ENCODE peak calls at places on chromosomes 5 and 9, in ten cellular contexts. M is lung, L is colonic mucosa, C is endodermal cell, Q is cardiac fibroblast, B is HCT116, F is A673, G is AG04449, O is brain microvascular endothelial cell, R is progenitor cell of endocrine pancreas. X is an unnamed sample.

GRCh38 chr9:115291841-115292240 is 173.9 kb upstream of the TNC start:
- DNase-seq in M (peak), L (peak), C (peak), Q (no peak), B (no peak), F (no peak), G (no peak), O (no peak), R (no peak), X (peak)

GRCh38 chr5:142626056-142626455 is 59.8 kb downstream of the FGF1 start:
- DNase-seq in M (no peak), L (no peak), C (no peak), Q (no peak), B (no peak), F (no peak), G (no peak), O (no peak), R (no peak), X (no peak)

GRCh38 chr9:98637381-98637780 is 71.4 kb downstream of the GABBR2 start:
- DNase-seq in M (no peak), L (no peak), C (no peak), Q (no peak), B (no peak), F (no peak), G (no peak), O (no peak), R (no peak), X (no peak)

GRCh38 chr5:124996764-124997077 is 250.3 kb upstream of the ZNF608 start:
- DNase-seq in M (no peak), L (no peak), C (no peak), Q (peak), B (no peak), F (peak), G (peak), O (peak), R (no peak), X (no peak)

GRCh38 chr5:130514984-130515690 is 610.9 kb downstream of the CHSY3 start:
- DNase-seq in M (no peak), L (no peak), C (no peak), Q (peak), B (peak), F (no peak), G (peak), O (no peak), R (no peak), X (no peak)

GRCh38 chr5:122192883-122193496 is 63.6 kb downstream of the ZNF474 start:
- DNase-seq in M (no peak), L (peak), C (peak), Q (peak), B (peak), F (peak), G (no peak), O (peak), R (peak), X (no peak)

GRCh38 chr9:133647765-133648469 is 11.8 kb downstream of the DBH start:
- DNase-seq in M (no peak), L (no peak), C (no peak), Q (no peak), B (no peak), F (no peak), G (no peak), O (no peak), R (no peak), X (no peak)

GRCh38 chr9:37471942-37472679 is 6.9 kb upstream of the ZBTB5 start:
- DNase-seq in M (no peak), L (peak), C (peak), Q (peak), B (peak), F (peak), G (peak), O (peak), R (no peak), X (no peak)

GRCh38 chr9:132154925-132155324 is 6.9 kb upstream of the NTNG2 start:
- DNase-seq in M (no peak), L (no peak), C (peak), Q (no peak), B (no peak), F (no peak), G (no peak), O (no peak), R (no peak), X (no peak)

DNA sequence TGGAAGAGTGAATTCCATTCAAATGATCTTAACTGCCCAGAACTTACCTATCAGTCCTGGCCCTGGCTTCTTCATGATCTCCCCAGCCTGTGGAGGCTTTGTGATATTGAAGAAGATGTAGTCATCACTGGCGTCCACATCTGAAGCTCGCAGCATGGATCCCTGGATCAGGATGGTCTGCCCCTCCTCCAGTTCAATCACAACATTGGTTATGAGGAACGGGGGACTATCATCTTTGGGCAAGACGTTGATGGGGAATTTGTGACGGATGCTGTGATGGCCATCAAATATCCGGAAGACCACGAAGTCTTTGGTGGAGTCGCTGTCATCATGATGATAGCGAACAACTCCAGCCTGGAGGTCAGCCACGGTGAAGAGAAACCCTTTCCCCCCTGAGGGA is 68.0 kb downstream of the FREM1 start:
- DNase-seq in M (no peak), L (no peak), C (no peak), Q (no peak), B (no peak), F (no peak), G (no peak), O (no peak), R (no peak), X (no peak)
- TF ChIP-seq CTCF in M (no peak), L (no peak), C (no peak), Q (no peak), B (no peak), F (no peak), G (no peak), O (no peak), R (no peak), X (no peak)

GRCh38 chr5:141351591-141351990 is 1.7 kb downstream of the PCDHGB1 start:
- DNase-seq in M (no peak), L (no peak), C (no peak), Q (no peak), B (no peak), F (no peak), G (no peak), O (no peak), R (no peak), X (no peak)

GRCh38 chr5:141355641-141356040 is 820 bp downstream of the PCDHGA4 start:
- DNase-seq in M (no peak), L (no peak), C (no peak), Q (no peak), B (no peak), F (no peak), G (no peak), O (no peak), R (no peak), X (no peak)

GRCh38 chr5:141356133-141356532 is 1.3 kb downstream of the PCDHGA4 start:
- DNase-seq in M (no peak), L (no peak), C (no peak), Q (no peak), B (no peak), F (no peak), G (no peak), O (no peak), R (no peak), X (no peak)

GRCh38 chr5:141356950-141357349 is 2.1 kb downstream of the PCDHGA4 start:
- DNase-seq in M (no peak), L (no peak), C (no peak), Q (no peak), B (no peak), F (no peak), G (no peak), O (no peak), R (no peak), X (no peak)

DNA sequence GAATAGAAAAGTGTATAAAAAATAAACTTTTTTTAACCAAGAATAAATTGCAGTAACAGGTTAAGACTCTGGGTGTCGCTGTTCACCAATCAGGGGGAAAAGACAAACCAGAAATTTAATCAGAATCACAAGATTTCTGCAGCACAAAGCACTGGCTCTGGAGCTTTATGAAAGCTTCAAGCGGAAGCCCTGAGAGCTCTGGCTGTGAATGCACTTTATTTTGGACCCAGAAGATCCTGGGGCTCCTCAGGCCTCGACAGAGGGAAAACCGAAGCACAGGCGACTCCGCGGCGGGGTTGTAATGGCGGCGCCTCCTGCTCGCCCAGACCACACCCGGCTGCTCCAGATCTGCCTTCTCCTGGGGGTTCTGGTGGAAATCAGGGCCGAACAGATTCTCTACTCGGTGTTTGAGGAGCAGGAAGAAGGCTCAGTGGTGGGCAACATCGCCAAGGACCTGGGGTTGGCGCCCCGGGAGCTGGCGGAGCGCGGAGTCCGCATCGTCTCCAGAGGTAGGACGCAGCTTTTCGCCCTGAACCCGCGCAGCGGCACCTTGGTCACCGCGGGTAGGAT is at the start of gene PCDHGA4:
- DNase-seq in M (no peak), L (no peak), C (no peak), Q (peak), B (no peak), F (no peak), G (no peak), O (no peak), R (no peak), X (no peak)
- TF ChIP-seq CTCF in M (no peak), L (no peak), C (peak), Q (peak), B (peak), F (peak), G (peak), O (peak), R (peak), X (peak)

GRCh38 chr9:81590688-81591087 is 98.7 kb downstream of the TLE1 start:
- DNase-seq in M (no peak), L (no peak), C (no peak), Q (no peak), B (no peak), F (no peak), G (no peak), O (no peak), R (no peak), X (no peak)
- TF ChIP-seq CTCF in M (no peak), L (no peak), C (no peak), Q (no peak), B (no peak), F (no peak), G (no peak), O (no peak), R (no peak), X (no peak)

DNA sequence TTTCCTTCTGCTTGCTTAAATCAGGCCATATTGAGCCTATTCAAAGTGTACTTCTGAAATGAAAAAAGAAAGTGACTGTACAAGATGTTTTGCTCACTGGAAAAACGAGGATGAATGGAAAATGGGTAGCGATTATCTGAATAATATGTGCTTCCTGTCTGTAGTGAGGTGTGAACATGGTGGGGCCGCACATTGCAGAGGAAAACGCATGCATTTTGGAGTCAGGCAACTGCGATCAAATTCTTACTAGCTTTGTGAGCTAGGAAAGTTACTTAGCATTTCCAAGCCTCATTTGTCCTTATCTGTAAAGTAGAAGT is 73.0 kb upstream of the PRSS3 start:
- DNase-seq in M (no peak), L (no peak), C (no peak), Q (no peak), B (no peak), F (no peak), G (no peak), O (no peak), R (no peak), X (no peak)
- TF ChIP-seq CTCF in M (no peak), L (peak), C (no peak), Q (no peak), B (peak), F (no peak), G (no peak), O (no peak), R (no peak), X (peak)

DNA sequence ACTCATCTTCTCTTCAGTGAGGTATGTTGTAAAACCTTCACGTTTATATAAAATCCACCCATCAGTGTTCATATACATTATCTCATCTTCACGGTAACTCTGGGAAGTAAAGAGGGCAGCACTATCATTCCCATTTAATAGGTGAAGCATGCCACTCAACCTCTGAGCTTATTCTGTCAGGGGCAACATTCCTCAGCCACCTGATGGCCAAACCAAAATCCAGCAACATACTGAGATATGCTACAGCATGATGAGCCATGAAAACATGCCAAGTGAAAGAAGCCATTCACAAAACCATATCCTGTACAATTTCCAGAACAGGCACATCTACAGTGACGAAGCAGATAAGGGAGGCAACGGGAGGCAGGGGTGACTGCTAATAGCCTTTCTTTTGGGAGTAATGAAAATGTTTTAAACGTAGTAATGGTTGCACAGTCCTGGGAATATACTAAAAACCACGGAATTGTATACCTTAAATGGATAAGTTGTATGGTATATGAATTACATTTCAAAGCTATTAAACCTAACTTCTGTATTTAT is 167.4 kb downstream of the TSSK1B start:
- DNase-seq in M (no peak), L (no peak), C (peak), Q (peak), B (no peak), F (no peak), G (no peak), O (no peak), R (no peak), X (no peak)
- TF ChIP-seq CTCF in M (no peak), L (no peak), C (no peak), Q (no peak), B (no peak), F (no peak), G (no peak), O (no peak), R (no peak), X (no peak)

DNA sequence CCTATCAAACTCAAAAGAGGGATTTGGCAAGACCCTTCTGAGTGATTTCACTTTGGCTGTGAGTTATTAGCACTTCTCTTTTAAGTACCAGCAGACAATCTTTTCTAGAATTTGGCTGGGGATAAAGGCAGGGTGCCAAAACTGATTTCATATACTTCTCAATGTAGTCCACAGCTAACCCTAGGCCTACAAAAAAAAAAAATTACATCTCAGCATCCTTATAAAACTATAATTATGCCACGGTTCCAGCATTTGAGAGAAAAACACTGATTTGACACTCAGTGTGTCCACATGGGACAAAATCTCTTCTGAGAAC is 144.6 kb upstream of the CDH6 start:
- DNase-seq in M (no peak), L (no peak), C (no peak), Q (peak), B (no peak), F (peak), G (no peak), O (no peak), R (no peak), X (no peak)
- TF ChIP-seq CTCF in M (no peak), L (no peak), C (no peak), Q (no peak), B (no peak), F (no peak), G (no peak), O (no peak), R (no peak), X (no peak)

DNA sequence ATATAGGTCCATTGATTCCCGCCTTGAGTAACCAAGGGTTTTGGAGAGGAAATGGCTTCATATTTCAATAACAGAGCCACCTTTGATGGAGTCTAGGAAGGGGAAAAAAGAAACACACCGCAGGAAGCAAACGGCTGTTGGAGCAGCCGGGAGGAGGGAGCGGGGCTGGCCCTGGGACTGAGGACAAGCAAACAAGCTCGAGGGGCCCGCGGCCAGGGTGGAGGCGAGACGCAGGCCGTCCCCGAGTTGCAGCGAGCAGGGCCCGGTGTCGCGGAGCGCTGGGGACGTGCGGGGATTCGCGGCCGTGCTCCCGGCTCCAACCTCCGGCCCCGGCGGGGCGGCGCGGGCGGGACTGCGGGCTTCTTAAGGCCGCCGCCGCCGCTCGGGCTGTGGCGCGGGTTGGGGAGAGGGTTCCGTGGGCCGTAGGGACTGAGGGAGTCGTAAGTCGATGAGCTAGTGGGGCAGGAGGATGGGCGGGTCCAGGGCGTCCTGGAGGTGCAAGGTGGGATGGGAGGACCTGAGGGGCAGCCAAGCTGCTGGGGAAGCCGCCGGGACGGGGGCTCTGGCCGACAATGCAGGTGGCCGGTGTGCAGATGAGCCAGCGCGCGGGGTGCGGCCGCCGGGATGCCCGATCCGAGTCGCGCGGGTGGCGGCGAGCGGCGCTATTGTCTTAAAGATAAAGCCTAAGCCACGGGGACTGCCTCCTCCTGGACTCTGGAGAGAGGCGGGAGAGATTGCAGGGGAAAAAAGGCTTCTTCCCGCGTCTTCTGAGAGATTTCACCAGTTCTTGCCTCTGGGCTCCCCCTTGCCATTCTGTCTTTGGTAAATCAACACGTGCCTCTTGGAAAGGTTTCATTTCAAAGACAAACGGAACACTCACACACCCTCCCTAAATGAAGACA is 1.5 kb upstream of the HAPLN1 start:
- DNase-seq in M (no peak), L (peak), C (peak), Q (peak), B (peak), F (peak), G (peak), O (peak), R (peak), X (peak)
- TF ChIP-seq CTCF in M (peak), L (peak), C (peak), Q (peak), B (peak), F (peak), G (peak), O (peak), R (peak), X (no peak)

DNA sequence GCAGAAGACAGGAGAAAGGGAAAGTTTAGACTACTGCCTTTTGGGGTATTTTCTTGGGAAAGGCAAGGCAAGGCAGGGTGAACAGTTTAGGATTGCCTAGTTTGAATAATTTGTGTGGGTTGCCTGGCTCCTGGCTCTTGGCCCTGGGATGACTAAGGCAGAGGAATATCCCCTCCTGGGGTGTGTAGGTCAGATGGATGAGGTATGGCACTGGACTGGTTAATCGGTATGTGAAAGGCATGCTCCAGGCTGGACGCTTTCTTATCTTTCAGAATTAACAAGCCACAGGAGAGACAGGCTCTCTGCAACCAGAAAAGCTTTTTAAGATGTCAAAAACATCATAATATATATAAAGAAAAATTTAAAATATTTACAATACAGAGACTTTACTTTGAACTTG is 58.6 kb downstream of the STARD4 start:
- DNase-seq in M (no peak), L (no peak), C (no peak), Q (peak), B (no peak), F (no peak), G (no peak), O (peak), R (no peak), X (no peak)
- TF ChIP-seq CTCF in M (no peak), L (no peak), C (no peak), Q (no peak), B (no peak), F (no peak), G (no peak), O (no peak), R (no peak), X (no peak)

GRCh38 chr5:86880785-86881492 is 263.2 kb downstream of the COX7C start:
- DNase-seq in M (peak), L (peak), C (peak), Q (peak), B (peak), F (peak), G (peak), O (peak), R (peak), X (no peak)
- TF ChIP-seq CTCF in M (peak), L (peak), C (peak), Q (peak), B (peak), F (peak), G (peak), O (peak), R (peak), X (peak)

DNA sequence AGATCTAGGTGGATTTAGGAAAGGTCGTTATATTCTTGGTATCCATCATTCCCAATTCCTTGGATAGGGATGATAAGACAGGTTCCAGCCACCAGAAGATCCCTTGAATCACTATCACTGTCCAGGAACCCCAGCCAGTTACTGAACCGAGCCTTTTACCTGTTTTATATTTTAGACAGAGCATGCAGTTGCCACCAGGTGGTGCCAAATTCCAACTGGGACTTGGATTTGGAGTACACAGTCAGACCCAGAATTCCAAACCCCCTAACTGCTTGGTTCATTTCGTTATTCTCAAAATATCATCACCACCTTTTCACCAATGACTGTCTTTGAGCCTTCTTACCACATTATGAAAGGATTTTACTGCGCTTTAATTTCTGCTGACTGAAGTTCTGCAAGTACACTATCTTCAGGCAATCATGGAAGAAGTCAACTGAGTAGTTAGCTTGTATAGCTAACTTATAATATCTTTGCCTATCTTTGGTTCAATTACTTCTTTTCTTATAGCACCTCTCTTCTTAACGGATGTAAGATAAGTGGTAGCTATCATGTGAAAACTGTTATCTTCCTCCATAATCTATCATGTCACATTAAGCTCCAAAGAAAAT is 191.8 kb downstream of the PRR16 start:
- DNase-seq in M (peak), L (peak), C (peak), Q (peak), B (peak), F (peak), G (no peak), O (peak), R (peak), X (peak)
- TF ChIP-seq CTCF in M (no peak), L (peak), C (peak), Q (peak), B (peak), F (peak), G (peak), O (peak), R (peak), X (peak)